ENCODE peak calls at places on chromosomes 12 and 14, in seven cellular contexts. One of them, this sample, is unnamed.

GRCh38 chr14:74085047-74085637 is 386 bp downstream of the LIN52 start:
- DNase-seq in H1: peak
- DNase-seq in HepG2: peak
- DNase-seq in esophagus muscularis mucosa: no peak
- DNase-seq in HCT116: no peak
- DNase-seq in GM23338: peak
- DNase-seq in suprapubic skin: no peak
- DNase-seq in this sample: no peak

GRCh38 chr12:106522708-106523107 is 60.1 kb upstream of the RFX4 start:
- DNase-seq in H1: no peak
- DNase-seq in HCT116: no peak
- DNase-seq in esophagus muscularis mucosa: peak
- DNase-seq in HepG2: no peak
- DNase-seq in suprapubic skin: no peak
- DNase-seq in GM23338: no peak
- DNase-seq in this sample: no peak

GRCh38 chr14:34713122-34713680 is 1.2 kb downstream of the CFL2 start:
- DNase-seq in HepG2: no peak
- DNase-seq in HCT116: no peak
- DNase-seq in esophagus muscularis mucosa: no peak
- DNase-seq in suprapubic skin: no peak
- DNase-seq in H1: no peak
- DNase-seq in GM23338: no peak
- DNase-seq in this sample: no peak

GRCh38 chr12:67651380-67651695 is 2.8 kb downstream of the DYRK2 start:
- DNase-seq in HepG2: peak
- DNase-seq in HCT116: no peak
- DNase-seq in esophagus muscularis mucosa: no peak
- DNase-seq in H1: no peak
- DNase-seq in suprapubic skin: no peak
- DNase-seq in GM23338: peak
- DNase-seq in this sample: no peak

GRCh38 chr14:95413289-95414215 is 93.8 kb upstream of the CLMN start:
- DNase-seq in esophagus muscularis mucosa: no peak
- DNase-seq in HepG2: no peak
- DNase-seq in HCT116: no peak
- DNase-seq in suprapubic skin: no peak
- DNase-seq in GM23338: no peak
- DNase-seq in H1: no peak
- DNase-seq in this sample: no peak

GRCh38 chr14:68977741-68978549 is 1.2 kb downstream of the ACTN1 start:
- DNase-seq in esophagus muscularis mucosa: peak
- DNase-seq in suprapubic skin: no peak
- DNase-seq in HepG2: no peak
- DNase-seq in H1: no peak
- DNase-seq in HCT116: no peak
- DNase-seq in GM23338: peak
- DNase-seq in this sample: peak

GRCh38 chr12:23781118-23781517 is 168.4 kb downstream of the SOX5 start:
- DNase-seq in GM23338: no peak
- DNase-seq in HCT116: no peak
- DNase-seq in H1: no peak
- DNase-seq in esophagus muscularis mucosa: no peak
- DNase-seq in HepG2: no peak
- DNase-seq in suprapubic skin: no peak
- DNase-seq in this sample: no peak

GRCh38 chr12:105705765-105706164 is 375.3 kb downstream of the C12orf75 start:
- DNase-seq in HepG2: peak
- DNase-seq in esophagus muscularis mucosa: no peak
- DNase-seq in HCT116: peak
- DNase-seq in suprapubic skin: no peak
- DNase-seq in H1: no peak
- DNase-seq in GM23338: peak
- DNase-seq in this sample: peak

GRCh38 chr14:64196668-64197411 is 97.3 kb downstream of the ESR2 start:
- DNase-seq in GM23338: peak
- DNase-seq in esophagus muscularis mucosa: no peak
- DNase-seq in HCT116: no peak
- DNase-seq in suprapubic skin: no peak
- DNase-seq in HepG2: no peak
- DNase-seq in H1: no peak
- DNase-seq in this sample: peak

GRCh38 chr12:132904718-132905328 is 17.4 kb upstream of the CHFR start:
- DNase-seq in esophagus muscularis mucosa: peak
- DNase-seq in HCT116: no peak
- DNase-seq in suprapubic skin: peak
- DNase-seq in H1: peak
- DNase-seq in GM23338: peak
- DNase-seq in HepG2: no peak
- DNase-seq in this sample: peak

GRCh38 chr12:110281549-110282342 is 699 bp downstream of the ATP2A2 start:
- DNase-seq in GM23338: peak
- DNase-seq in suprapubic skin: peak
- DNase-seq in HepG2: no peak
- DNase-seq in HCT116: no peak
- DNase-seq in H1: no peak
- DNase-seq in esophagus muscularis mucosa: no peak
- DNase-seq in this sample: peak

GRCh38 chr12:105765053-105766019 is 373.4 kb downstream of the NUAK1 start:
- DNase-seq in suprapubic skin: no peak
- DNase-seq in GM23338: no peak
- DNase-seq in HepG2: no peak
- DNase-seq in H1: no peak
- DNase-seq in HCT116: no peak
- DNase-seq in esophagus muscularis mucosa: no peak
- DNase-seq in this sample: no peak

GRCh38 chr14:52877628-52878027 is 73.2 kb downstream of the FERMT2 start:
- DNase-seq in HCT116: no peak
- DNase-seq in HepG2: no peak
- DNase-seq in esophagus muscularis mucosa: no peak
- DNase-seq in GM23338: no peak
- DNase-seq in suprapubic skin: no peak
- DNase-seq in H1: no peak
- DNase-seq in this sample: no peak

GRCh38 chr14:88829685-88830302 is 5.3 kb downstream of the TTC8 start:
- DNase-seq in GM23338: no peak
- DNase-seq in esophagus muscularis mucosa: no peak
- DNase-seq in suprapubic skin: no peak
- DNase-seq in HCT116: no peak
- DNase-seq in HepG2: no peak
- DNase-seq in H1: no peak
- DNase-seq in this sample: no peak

GRCh38 chr12:120357104-120357503 is 11.9 kb downstream of the MSI1 start:
- DNase-seq in HCT116: no peak
- DNase-seq in suprapubic skin: no peak
- DNase-seq in H1: no peak
- DNase-seq in HepG2: no peak
- DNase-seq in GM23338: no peak
- DNase-seq in esophagus muscularis mucosa: no peak
- DNase-seq in this sample: no peak

GRCh38 chr14:65164068-65164824 is 61.9 kb upstream of the MAX start:
- DNase-seq in GM23338: peak
- DNase-seq in esophagus muscularis mucosa: no peak
- DNase-seq in suprapubic skin: no peak
- DNase-seq in HCT116: peak
- DNase-seq in HepG2: peak
- DNase-seq in H1: no peak
- DNase-seq in this sample: no peak

DNA sequence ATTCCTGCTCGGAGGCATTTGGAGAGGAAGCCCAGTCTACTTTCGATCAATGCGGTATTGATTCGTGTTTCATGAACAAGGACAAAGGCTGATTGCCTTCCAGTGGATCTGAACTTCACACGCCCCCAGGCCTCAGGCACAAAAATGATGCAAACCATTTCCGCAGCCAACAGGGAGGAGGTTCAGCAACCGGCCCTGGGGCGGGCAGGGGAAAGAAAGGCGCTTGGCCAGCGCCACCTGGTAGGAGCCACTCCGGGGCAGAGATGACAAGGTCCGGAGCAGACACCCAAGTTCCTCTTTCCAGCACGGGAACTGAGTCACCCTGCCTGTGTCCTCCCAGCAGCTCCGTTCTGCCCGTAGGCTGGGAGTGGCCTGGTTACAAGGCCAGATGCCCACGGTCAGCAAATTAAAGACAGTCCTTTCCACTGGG is 136.4 kb downstream of the SCARB1 start:
- DNase-seq in esophagus muscularis mucosa: no peak
- DNase-seq in GM23338: no peak
- DNase-seq in H1: no peak
- DNase-seq in HCT116: peak
- DNase-seq in suprapubic skin: peak
- DNase-seq in HepG2: peak
- DNase-seq in this sample: peak
- TF ChIP-seq POLR2AphosphoS5 in esophagus muscularis mucosa: peak
- TF ChIP-seq POLR2AphosphoS5 in GM23338: no peak
- TF ChIP-seq POLR2AphosphoS5 in H1: no peak
- TF ChIP-seq POLR2AphosphoS5 in HCT116: peak
- TF ChIP-seq POLR2AphosphoS5 in suprapubic skin: peak
- TF ChIP-seq POLR2AphosphoS5 in HepG2: no peak
- TF ChIP-seq POLR2AphosphoS5 in this sample: no peak

GRCh38 chr12:94792690-94793089 is 142.3 kb upstream of the TMCC3 start:
- DNase-seq in HepG2: no peak
- DNase-seq in esophagus muscularis mucosa: no peak
- DNase-seq in GM23338: no peak
- DNase-seq in suprapubic skin: no peak
- DNase-seq in HCT116: no peak
- DNase-seq in H1: no peak
- DNase-seq in this sample: no peak

GRCh38 chr12:94793191-94793595 is 142.8 kb upstream of the TMCC3 start:
- DNase-seq in H1: no peak
- DNase-seq in GM23338: peak
- DNase-seq in esophagus muscularis mucosa: no peak
- DNase-seq in suprapubic skin: no peak
- DNase-seq in HepG2: no peak
- DNase-seq in HCT116: no peak
- DNase-seq in this sample: no peak

GRCh38 chr12:94791933-94792332 is 141.6 kb upstream of the TMCC3 start:
- DNase-seq in HepG2: no peak
- DNase-seq in esophagus muscularis mucosa: no peak
- DNase-seq in HCT116: no peak
- DNase-seq in suprapubic skin: no peak
- DNase-seq in GM23338: no peak
- DNase-seq in H1: no peak
- DNase-seq in this sample: no peak

GRCh38 chr12:94789510-94790225 is 139.3 kb upstream of the TMCC3 start:
- DNase-seq in H1: no peak
- DNase-seq in suprapubic skin: no peak
- DNase-seq in GM23338: no peak
- DNase-seq in esophagus muscularis mucosa: no peak
- DNase-seq in HepG2: no peak
- DNase-seq in HCT116: no peak
- DNase-seq in this sample: no peak

DNA sequence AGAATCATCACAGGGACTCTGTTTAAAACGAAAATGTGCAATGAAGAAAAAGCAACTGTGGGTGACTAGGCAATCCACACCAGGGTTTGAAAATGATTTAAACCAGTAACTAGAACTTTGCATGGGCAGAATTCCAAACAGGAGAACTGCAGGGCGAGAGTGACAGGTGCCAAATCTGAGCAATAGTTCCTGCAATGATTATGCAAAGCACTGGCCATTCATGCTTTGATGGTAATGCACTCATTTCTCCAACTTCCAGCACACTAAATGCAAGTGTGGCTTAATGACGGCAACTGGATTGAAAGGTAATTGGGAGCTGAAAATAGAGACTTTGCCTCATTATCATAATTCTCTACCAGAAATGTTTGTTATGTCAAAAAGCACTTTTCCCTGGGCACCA is 140.5 kb upstream of the TMCC3 start:
- DNase-seq in esophagus muscularis mucosa: no peak
- DNase-seq in H1: no peak
- DNase-seq in suprapubic skin: no peak
- DNase-seq in HepG2: no peak
- DNase-seq in GM23338: no peak
- DNase-seq in HCT116: no peak
- DNase-seq in this sample: no peak
- TF ChIP-seq POLR2AphosphoS5 in esophagus muscularis mucosa: no peak
- TF ChIP-seq POLR2AphosphoS5 in H1: no peak
- TF ChIP-seq POLR2AphosphoS5 in suprapubic skin: no peak
- TF ChIP-seq POLR2AphosphoS5 in HepG2: no peak
- TF ChIP-seq POLR2AphosphoS5 in GM23338: no peak
- TF ChIP-seq POLR2AphosphoS5 in HCT116: no peak
- TF ChIP-seq POLR2AphosphoS5 in this sample: no peak

DNA sequence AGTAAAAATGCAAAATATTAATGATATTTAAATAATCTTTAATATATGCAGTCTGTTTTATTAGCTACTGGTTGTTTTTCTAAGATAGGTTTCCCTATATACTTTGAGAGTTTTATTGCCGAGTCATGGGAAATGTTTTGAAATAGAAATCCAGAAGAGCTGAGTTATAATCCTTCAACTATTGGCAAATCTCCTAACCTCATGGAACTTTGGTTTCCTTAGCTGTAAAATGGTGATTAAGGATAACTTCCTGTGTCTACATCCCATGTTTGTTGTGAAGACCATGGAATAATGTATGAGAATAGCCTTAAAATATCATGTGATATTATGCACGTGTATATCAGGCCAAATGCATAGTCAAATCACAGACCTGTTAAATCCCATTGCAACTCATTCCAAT is 51.0 kb downstream of the UNC79 start:
- DNase-seq in GM23338: no peak
- DNase-seq in esophagus muscularis mucosa: no peak
- DNase-seq in suprapubic skin: no peak
- DNase-seq in H1: no peak
- DNase-seq in HepG2: no peak
- DNase-seq in HCT116: no peak
- DNase-seq in this sample: no peak
- TF ChIP-seq POLR2AphosphoS5 in GM23338: no peak
- TF ChIP-seq POLR2AphosphoS5 in esophagus muscularis mucosa: no peak
- TF ChIP-seq POLR2AphosphoS5 in suprapubic skin: no peak
- TF ChIP-seq POLR2AphosphoS5 in H1: no peak
- TF ChIP-seq POLR2AphosphoS5 in HepG2: no peak
- TF ChIP-seq POLR2AphosphoS5 in HCT116: no peak
- TF ChIP-seq POLR2AphosphoS5 in this sample: no peak

GRCh38 chr14:77033622-77034521 is 5.4 kb upstream of the IRF2BPL start:
- DNase-seq in H1: no peak
- DNase-seq in GM23338: peak
- DNase-seq in esophagus muscularis mucosa: no peak
- DNase-seq in suprapubic skin: peak
- DNase-seq in HepG2: peak
- DNase-seq in HCT116: no peak
- DNase-seq in this sample: peak
- TF ChIP-seq POLR2AphosphoS5 in H1: peak
- TF ChIP-seq POLR2AphosphoS5 in GM23338: no peak
- TF ChIP-seq POLR2AphosphoS5 in esophagus muscularis mucosa: peak
- TF ChIP-seq POLR2AphosphoS5 in suprapubic skin: peak
- TF ChIP-seq POLR2AphosphoS5 in HepG2: peak
- TF ChIP-seq POLR2AphosphoS5 in HCT116: peak
- TF ChIP-seq POLR2AphosphoS5 in this sample: peak

GRCh38 chr12:118841588-118841987 is 139.8 kb upstream of the SRRM4 start:
- DNase-seq in HepG2: no peak
- DNase-seq in esophagus muscularis mucosa: no peak
- DNase-seq in HCT116: no peak
- DNase-seq in H1: no peak
- DNase-seq in GM23338: no peak
- DNase-seq in suprapubic skin: no peak
- DNase-seq in this sample: no peak
- TF ChIP-seq POLR2AphosphoS5 in HepG2: no peak
- TF ChIP-seq POLR2AphosphoS5 in esophagus muscularis mucosa: no peak
- TF ChIP-seq POLR2AphosphoS5 in HCT116: no peak
- TF ChIP-seq POLR2AphosphoS5 in H1: no peak
- TF ChIP-seq POLR2AphosphoS5 in GM23338: no peak
- TF ChIP-seq POLR2AphosphoS5 in suprapubic skin: no peak
- TF ChIP-seq POLR2AphosphoS5 in this sample: no peak